ENCODE peak calls at places on chromosomes 3 and 15, in nine cellular contexts. One of them, this sample, is unnamed.
A peak's percentile ranks its signal among the peaks of the same experiment; 100 is the strongest.

GRCh38 chr3:197499427-197499826 is 56.3 kb downstream of the BDH1 start:
- DNase-seq in right lobe of liver: no peak
- DNase-seq in HEK293T: no peak
- DNase-seq in GM04503: no peak
- DNase-seq in putamen: no peak
- DNase-seq in LoVo: peak; percentile 87
- DNase-seq in lung microvascular endothelial cell: no peak
- DNase-seq in progenitor cell of endocrine pancreas: no peak
- DNase-seq in MM.1S: no peak
- DNase-seq in this sample: peak; percentile 37

GRCh38 chr15:57662091-57662744 is 44.3 kb upstream of the POLR2M start:
- DNase-seq in lung microvascular endothelial cell: no peak
- DNase-seq in putamen: no peak
- DNase-seq in progenitor cell of endocrine pancreas: no peak
- DNase-seq in MM.1S: no peak
- DNase-seq in right lobe of liver: no peak
- DNase-seq in GM04503: no peak
- DNase-seq in LoVo: no peak
- DNase-seq in HEK293T: no peak
- DNase-seq in this sample: no peak

GRCh38 chr3:121698914-121699313 is 38.2 kb upstream of the HCLS1 start:
- DNase-seq in LoVo: no peak
- DNase-seq in MM.1S: no peak
- DNase-seq in GM04503: no peak
- DNase-seq in HEK293T: no peak
- DNase-seq in putamen: no peak
- DNase-seq in lung microvascular endothelial cell: no peak
- DNase-seq in right lobe of liver: no peak
- DNase-seq in progenitor cell of endocrine pancreas: no peak
- DNase-seq in this sample: no peak

GRCh38 chr3:58048301-58048700 is 40.1 kb downstream of the FLNB start:
- DNase-seq in GM04503: no peak
- DNase-seq in putamen: no peak
- DNase-seq in MM.1S: no peak
- DNase-seq in HEK293T: no peak
- DNase-seq in right lobe of liver: no peak
- DNase-seq in progenitor cell of endocrine pancreas: no peak
- DNase-seq in lung microvascular endothelial cell: peak; percentile 85
- DNase-seq in LoVo: no peak
- DNase-seq in this sample: no peak

GRCh38 chr3:106823706-106824105 is 553.5 kb upstream of the CCDC54 start:
- DNase-seq in LoVo: no peak
- DNase-seq in lung microvascular endothelial cell: no peak
- DNase-seq in progenitor cell of endocrine pancreas: no peak
- DNase-seq in right lobe of liver: no peak
- DNase-seq in MM.1S: no peak
- DNase-seq in HEK293T: no peak
- DNase-seq in putamen: no peak
- DNase-seq in GM04503: no peak
- DNase-seq in this sample: no peak

GRCh38 chr15:89513284-89513683 is 16.9 kb upstream of the RHCG start:
- DNase-seq in MM.1S: no peak
- DNase-seq in lung microvascular endothelial cell: no peak
- DNase-seq in GM04503: no peak
- DNase-seq in HEK293T: no peak
- DNase-seq in progenitor cell of endocrine pancreas: no peak
- DNase-seq in right lobe of liver: no peak
- DNase-seq in LoVo: no peak
- DNase-seq in putamen: no peak
- DNase-seq in this sample: no peak

GRCh38 chr3:155178810-155179424 is 98.8 kb downstream of the MME start:
- DNase-seq in putamen: no peak
- DNase-seq in HEK293T: no peak
- DNase-seq in GM04503: no peak
- DNase-seq in right lobe of liver: no peak
- DNase-seq in progenitor cell of endocrine pancreas: no peak
- DNase-seq in lung microvascular endothelial cell: no peak
- DNase-seq in MM.1S: no peak
- DNase-seq in LoVo: no peak
- DNase-seq in this sample: no peak

GRCh38 chr15:70328137-70329115 is 230.7 kb upstream of the TLE3 start:
- DNase-seq in progenitor cell of endocrine pancreas: no peak
- DNase-seq in HEK293T: no peak
- DNase-seq in lung microvascular endothelial cell: no peak
- DNase-seq in LoVo: no peak
- DNase-seq in putamen: peak; percentile 52
- DNase-seq in MM.1S: peak; percentile 48
- DNase-seq in GM04503: peak; percentile 92
- DNase-seq in right lobe of liver: no peak
- DNase-seq in this sample: no peak

GRCh38 chr15:87672309-87672897 is 584.1 kb downstream of the NTRK3 start:
- DNase-seq in progenitor cell of endocrine pancreas: peak; percentile 11
- DNase-seq in LoVo: no peak
- DNase-seq in GM04503: peak; percentile 4
- DNase-seq in MM.1S: no peak
- DNase-seq in lung microvascular endothelial cell: no peak
- DNase-seq in HEK293T: peak; percentile 29
- DNase-seq in putamen: no peak
- DNase-seq in right lobe of liver: no peak
- DNase-seq in this sample: no peak

GRCh38 chr3:17039579-17039978 is 154.8 kb downstream of the PLCL2 start:
- DNase-seq in right lobe of liver: no peak
- DNase-seq in lung microvascular endothelial cell: peak; percentile 13
- DNase-seq in progenitor cell of endocrine pancreas: no peak
- DNase-seq in HEK293T: no peak
- DNase-seq in putamen: no peak
- DNase-seq in GM04503: peak; percentile 70
- DNase-seq in MM.1S: no peak
- DNase-seq in LoVo: peak; percentile 92
- DNase-seq in this sample: no peak

GRCh38 chr3:52286777-52287110 is 884 bp upstream of the GLYCTK start:
- DNase-seq in lung microvascular endothelial cell: no peak
- DNase-seq in HEK293T: no peak
- DNase-seq in LoVo: peak; percentile 16
- DNase-seq in right lobe of liver: peak; percentile 87
- DNase-seq in putamen: no peak
- DNase-seq in MM.1S: no peak
- DNase-seq in progenitor cell of endocrine pancreas: no peak
- DNase-seq in GM04503: no peak
- DNase-seq in this sample: no peak

GRCh38 chr15:50146661-50147060 is 27.6 kb upstream of the ATP8B4 start:
- DNase-seq in HEK293T: no peak
- DNase-seq in right lobe of liver: peak; percentile 81
- DNase-seq in LoVo: no peak
- DNase-seq in GM04503: no peak
- DNase-seq in lung microvascular endothelial cell: no peak
- DNase-seq in MM.1S: no peak
- DNase-seq in progenitor cell of endocrine pancreas: no peak
- DNase-seq in putamen: no peak
- DNase-seq in this sample: no peak

GRCh38 chr15:45378149-45378912 is at the start of gene GATM:
- DNase-seq in LoVo: peak; percentile 51
- DNase-seq in MM.1S: peak; percentile 75
- DNase-seq in HEK293T: no peak
- DNase-seq in GM04503: no peak
- DNase-seq in putamen: peak; percentile 89
- DNase-seq in lung microvascular endothelial cell: peak; percentile 63
- DNase-seq in progenitor cell of endocrine pancreas: peak; percentile 67
- DNase-seq in right lobe of liver: peak; percentile 91
- DNase-seq in this sample: no peak

GRCh38 chr3:51969841-51970240 is 2.6 kb upstream of the PCBP4 start:
- DNase-seq in lung microvascular endothelial cell: no peak
- DNase-seq in GM04503: no peak
- DNase-seq in MM.1S: no peak
- DNase-seq in HEK293T: no peak
- DNase-seq in right lobe of liver: no peak
- DNase-seq in putamen: no peak
- DNase-seq in LoVo: no peak
- DNase-seq in progenitor cell of endocrine pancreas: no peak
- DNase-seq in this sample: no peak

GRCh38 chr15:101844916-101845315 is 32.9 kb downstream of the OR4F15 start:
- DNase-seq in LoVo: no peak
- DNase-seq in progenitor cell of endocrine pancreas: no peak
- DNase-seq in putamen: no peak
- DNase-seq in lung microvascular endothelial cell: no peak
- DNase-seq in HEK293T: no peak
- DNase-seq in GM04503: no peak
- DNase-seq in MM.1S: no peak
- DNase-seq in right lobe of liver: no peak
- DNase-seq in this sample: no peak

GRCh38 chr15:59294961-59295741 is 77.5 kb downstream of the MYO1E start:
- DNase-seq in progenitor cell of endocrine pancreas: no peak
- DNase-seq in right lobe of liver: no peak
- DNase-seq in LoVo: no peak
- DNase-seq in HEK293T: no peak
- DNase-seq in putamen: no peak
- DNase-seq in lung microvascular endothelial cell: no peak
- DNase-seq in MM.1S: no peak
- DNase-seq in GM04503: peak; percentile 94
- DNase-seq in this sample: no peak

GRCh38 chr3:126474498-126475410 is 937 bp downstream of the ZXDC start:
- DNase-seq in HEK293T: peak; percentile 27
- DNase-seq in putamen: no peak
- DNase-seq in progenitor cell of endocrine pancreas: peak; percentile 49
- DNase-seq in MM.1S: peak; percentile 69
- DNase-seq in right lobe of liver: peak; percentile 71
- DNase-seq in LoVo: peak; percentile 46
- DNase-seq in lung microvascular endothelial cell: peak; percentile 52
- DNase-seq in GM04503: no peak
- DNase-seq in this sample: no peak

GRCh38 chr3:37093481-37093880 is 80.9 kb downstream of the LRRFIP2 start:
- DNase-seq in putamen: no peak
- DNase-seq in LoVo: no peak
- DNase-seq in lung microvascular endothelial cell: no peak
- DNase-seq in HEK293T: no peak
- DNase-seq in right lobe of liver: no peak
- DNase-seq in progenitor cell of endocrine pancreas: no peak
- DNase-seq in MM.1S: no peak
- DNase-seq in GM04503: no peak
- DNase-seq in this sample: no peak

GRCh38 chr3:62882676-62883228 is 7.5 kb upstream of the CADPS start:
- DNase-seq in progenitor cell of endocrine pancreas: no peak
- DNase-seq in putamen: no peak
- DNase-seq in right lobe of liver: no peak
- DNase-seq in lung microvascular endothelial cell: no peak
- DNase-seq in LoVo: no peak
- DNase-seq in MM.1S: no peak
- DNase-seq in HEK293T: no peak
- DNase-seq in GM04503: no peak
- DNase-seq in this sample: no peak

GRCh38 chr3:36919439-36920160 is 25.3 kb downstream of the TRANK1 start:
- DNase-seq in LoVo: peak; percentile 63
- DNase-seq in right lobe of liver: no peak
- DNase-seq in putamen: no peak
- DNase-seq in MM.1S: no peak
- DNase-seq in progenitor cell of endocrine pancreas: no peak
- DNase-seq in HEK293T: no peak
- DNase-seq in GM04503: no peak
- DNase-seq in lung microvascular endothelial cell: no peak
- DNase-seq in this sample: no peak

GRCh38 chr15:73694419-73694818 is 10.2 kb downstream of the CD276 start:
- DNase-seq in putamen: no peak
- DNase-seq in GM04503: no peak
- DNase-seq in MM.1S: no peak
- DNase-seq in LoVo: no peak
- DNase-seq in lung microvascular endothelial cell: no peak
- DNase-seq in progenitor cell of endocrine pancreas: no peak
- DNase-seq in HEK293T: no peak
- DNase-seq in right lobe of liver: no peak
- DNase-seq in this sample: no peak

GRCh38 chr3:9749333-9749662 is 454 bp upstream of the OGG1 start:
- DNase-seq in GM04503: no peak
- DNase-seq in HEK293T: no peak
- DNase-seq in lung microvascular endothelial cell: no peak
- DNase-seq in right lobe of liver: no peak
- DNase-seq in progenitor cell of endocrine pancreas: no peak
- DNase-seq in putamen: no peak
- DNase-seq in LoVo: no peak
- DNase-seq in MM.1S: no peak
- DNase-seq in this sample: no peak

GRCh38 chr3:632571-633170 is 436.1 kb downstream of the CHL1 start:
- DNase-seq in lung microvascular endothelial cell: peak; percentile 63
- DNase-seq in progenitor cell of endocrine pancreas: peak; percentile 49
- DNase-seq in LoVo: peak; percentile 52
- DNase-seq in GM04503: no peak
- DNase-seq in right lobe of liver: peak; percentile 59
- DNase-seq in putamen: peak; percentile 77
- DNase-seq in HEK293T: peak; percentile 43
- DNase-seq in MM.1S: peak; percentile 42
- DNase-seq in this sample: peak; percentile 18

GRCh38 chr3:135140543-135140942 is 345.5 kb downstream of the EPHB1 start:
- DNase-seq in lung microvascular endothelial cell: no peak
- DNase-seq in putamen: no peak
- DNase-seq in GM04503: no peak
- DNase-seq in LoVo: no peak
- DNase-seq in progenitor cell of endocrine pancreas: no peak
- DNase-seq in right lobe of liver: peak; percentile 88
- DNase-seq in MM.1S: no peak
- DNase-seq in HEK293T: no peak
- DNase-seq in this sample: no peak

GRCh38 chr3:42256135-42256819 is 9.7 kb downstream of the CCK start:
- DNase-seq in LoVo: peak; percentile 68
- DNase-seq in right lobe of liver: no peak
- DNase-seq in GM04503: peak; percentile 10
- DNase-seq in lung microvascular endothelial cell: no peak
- DNase-seq in progenitor cell of endocrine pancreas: no peak
- DNase-seq in HEK293T: no peak
- DNase-seq in MM.1S: no peak
- DNase-seq in putamen: peak; percentile 10
- DNase-seq in this sample: no peak

GRCh38 chr3:5205165-5205941 is 17.8 kb downstream of the EDEM1 start:
- DNase-seq in lung microvascular endothelial cell: no peak
- DNase-seq in LoVo: no peak
- DNase-seq in GM04503: no peak
- DNase-seq in progenitor cell of endocrine pancreas: no peak
- DNase-seq in putamen: no peak
- DNase-seq in MM.1S: peak; percentile 46
- DNase-seq in HEK293T: no peak
- DNase-seq in right lobe of liver: no peak
- DNase-seq in this sample: no peak

GRCh38 chr3:195348719-195349118 is 77.8 kb upstream of the XXYLT1 start:
- DNase-seq in putamen: no peak
- DNase-seq in right lobe of liver: no peak
- DNase-seq in LoVo: no peak
- DNase-seq in MM.1S: no peak
- DNase-seq in lung microvascular endothelial cell: no peak
- DNase-seq in progenitor cell of endocrine pancreas: no peak
- DNase-seq in HEK293T: no peak
- DNase-seq in GM04503: no peak
- DNase-seq in this sample: no peak

GRCh38 chr15:80309769-80310384 is 57.9 kb upstream of the CTXND1 start:
- DNase-seq in LoVo: peak; percentile 9
- DNase-seq in GM04503: no peak
- DNase-seq in right lobe of liver: no peak
- DNase-seq in lung microvascular endothelial cell: peak; percentile 33
- DNase-seq in MM.1S: no peak
- DNase-seq in progenitor cell of endocrine pancreas: no peak
- DNase-seq in putamen: no peak
- DNase-seq in HEK293T: peak; percentile 61
- DNase-seq in this sample: peak; percentile 37